ENCODE peak calls at places on chromosomes 12 and 14, in six cellular contexts. Z is H9, K is IMR-90, H is H1, X is neuronal stem cell, R is mesenchymal stem cell. G is an unnamed sample.

GRCh38 chr12:16593546-16593945 is 12.4 kb downstream of the LMO3 start:
- DNase-seq in Z (no peak), R (no peak), X (no peak), H (no peak), K (no peak), G (no peak)

GRCh38 chr12:92604786-92605185 is 98.0 kb upstream of the PLEKHG7 start:
- DNase-seq in H (no peak), K (no peak), X (no peak), R (no peak), Z (no peak), G (no peak)

GRCh38 chr12:62006076-62006732 is 254.0 kb upstream of the USP15 start:
- DNase-seq in Z (peak; percentile 43), X (peak; percentile 32), K (peak; percentile 36), R (peak; percentile 63), H (no peak), G (peak; percentile 70)

GRCh38 chr14:74648643-74649042 is 36.6 kb upstream of the LTBP2 start:
- DNase-seq in Z (no peak), R (no peak), K (no peak), H (no peak), X (no peak), G (no peak)

GRCh38 chr14:54935958-54936357 is 33.3 kb upstream of the GCH1 start:
- DNase-seq in K (peak; percentile 38), R (peak; percentile 49), X (no peak), H (no peak), Z (no peak), G (peak; percentile 48)

GRCh38 chr14:106378191-106378590 is 851.8 kb downstream of the TMEM121 start:
- DNase-seq in X (no peak), K (no peak), R (no peak), H (no peak), Z (no peak), G (no peak)

GRCh38 chr12:59088673-59089072 is 168.4 kb upstream of the LRIG3 start:
- DNase-seq in X (no peak), Z (no peak), R (peak; percentile 52), H (no peak), K (peak; percentile 48), G (no peak)

GRCh38 chr14:88986146-88986841 is 161.8 kb downstream of the TTC8 start:
- DNase-seq in Z (no peak), K (peak; percentile 82), R (peak; percentile 65), H (no peak), X (no peak), G (no peak)

GRCh38 chr14:93175492-93175891 is 9.2 kb downstream of the MOAP1 start:
- DNase-seq in X (no peak), R (no peak), Z (no peak), K (no peak), H (no peak), G (no peak)

GRCh38 chr14:41873379-41874034 is 266.8 kb downstream of the LRFN5 start:
- DNase-seq in K (peak; percentile 71), Z (no peak), H (no peak), R (peak; percentile 82), X (no peak), G (no peak)

GRCh38 chr12:121373748-121374147 is 21.5 kb upstream of the ANAPC5 start:
- DNase-seq in R (no peak), X (no peak), K (no peak), Z (no peak), H (no peak), G (no peak)
- H2BK5ac ChIP-seq in R (no peak overlapping the region), X (no peak overlapping the region), K (no peak overlapping the region), Z (no peak overlapping the region), H (no peak overlapping the region), G (no peak overlapping the region)

GRCh38 chr12:130776857-130777339 is 60.8 kb upstream of the RIMBP2 start:
- DNase-seq in R (no peak), K (no peak), H (no peak), X (no peak), Z (no peak), G (no peak)
- H4K91ac ChIP-seq in R (no peak overlapping the region), K (no peak overlapping the region), H (no peak overlapping the region), X (no peak overlapping the region), Z (no peak overlapping the region), G (no peak overlapping the region)

DNA sequence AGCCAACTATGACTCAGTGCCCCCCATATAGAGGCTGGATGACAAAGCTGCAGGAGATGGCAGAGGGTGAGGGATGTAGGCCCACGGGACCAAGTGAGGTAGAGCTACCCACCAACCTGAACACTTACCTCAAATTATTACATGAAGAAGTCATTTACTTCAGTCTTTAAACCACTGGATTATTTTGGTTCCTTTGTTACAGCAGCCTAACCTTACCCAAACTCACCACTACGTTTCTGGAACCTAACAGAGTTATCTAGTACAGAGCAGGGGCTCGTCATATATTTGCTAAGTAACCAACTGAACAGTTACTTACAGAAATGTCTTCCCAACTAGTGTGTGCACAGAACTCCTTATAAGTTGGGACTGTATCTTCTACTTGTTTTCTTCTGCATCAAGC is 85.2 kb upstream of the IGF1 start:
- DNase-seq in Z (no peak), K (no peak), H (no peak), X (no peak), R (no peak), G (no peak)
- H2BK5ac ChIP-seq in Z (no peak overlapping the region), K (no peak overlapping the region), H (no peak overlapping the region), X (no peak overlapping the region), R (no peak overlapping the region), G (peak overlapping the region; percentile 28)

GRCh38 chr12:71800177-71800576 is 39.4 kb upstream of the TBC1D15 start:
- DNase-seq in K (no peak), R (no peak), H (no peak), Z (no peak), X (no peak), G (no peak)

GRCh38 chr12:71797506-71797905 is 42.1 kb upstream of the TBC1D15 start:
- DNase-seq in R (no peak), K (no peak), H (no peak), X (no peak), Z (no peak), G (no peak)

GRCh38 chr12:71795901-71796300 is 41.2 kb downstream of the RAB21 start:
- DNase-seq in R (no peak), Z (no peak), K (no peak), H (no peak), X (no peak), G (no peak)

GRCh38 chr12:71804505-71804904 is 35.1 kb upstream of the TBC1D15 start:
- DNase-seq in K (no peak), Z (peak; percentile 91), H (peak; percentile 39), R (no peak), X (no peak), G (no peak)

GRCh38 chr12:71799105-71799504 is 40.5 kb upstream of the TBC1D15 start:
- DNase-seq in H (no peak), K (peak; percentile 59), R (peak; percentile 54), X (no peak), Z (no peak), G (no peak)
- H4K91ac ChIP-seq in H (no peak overlapping the region), K (no peak overlapping the region), R (no peak overlapping the region), X (no peak overlapping the region), Z (no peak overlapping the region), G (no peak overlapping the region)

G was measured in trophoblast cell.